ENCODE peak calls at places on chromosomes 16 and 17, in nine cellular contexts. O is activated naive CD8-positive, alpha-beta T cell treated with anti-CD3 and anti-CD28 coated beads for 36 hours; Q is HS-27A; R is neural crest cell; M is AG09309; B is HFF-Myc; K is NT2/D1; L is adrenal gland; Y is iris pigment epithelial cell. N is an unnamed sample.
A peak's percentile ranks its signal among the peaks of the same experiment; 100 is the strongest.

GRCh38 chr17:28112199-28112995 is 69.9 kb downstream of the NLK start:
- DNase-seq in R (no peak), B (peak; percentile 16), L (no peak), O (no peak), K (no peak), Y (peak; percentile 40), M (no peak), Q (no peak), N (no peak)

GRCh38 chr17:81348097-81349055 is 46.9 kb upstream of the BAHCC1 start:
- DNase-seq in Y (no peak), B (no peak), R (no peak), Q (no peak), O (no peak), L (no peak), K (no peak), M (no peak), N (no peak)

GRCh38 chr17:8732406-8733065 is 12.1 kb downstream of the CCDC42 start:
- DNase-seq in R (no peak), Q (no peak), K (no peak), O (no peak), Y (peak; percentile 42), B (no peak), L (no peak), M (no peak), N (no peak)

GRCh38 chr17:40530988-40531971 is 29.9 kb upstream of the TNS4 start:
- DNase-seq in K (no peak), Q (no peak), R (no peak), Y (no peak), B (no peak), M (no peak), O (peak; percentile 63), L (no peak), N (no peak)

GRCh38 chr16:84478172-84478948 is 26.1 kb downstream of the MEAK7 start:
- DNase-seq in Q (no peak), O (no peak), L (peak; percentile 37), M (peak; percentile 42), K (no peak), B (peak; percentile 15), Y (peak; percentile 81), R (no peak), N (no peak)

GRCh38 chr17:31566992-31567373 is 175.5 kb downstream of the RAB11FIP4 start:
- DNase-seq in O (no peak), R (no peak), B (no peak), L (no peak), Q (no peak), K (no peak), M (no peak), Y (no peak), N (no peak)

GRCh38 chr17:81322271-81323082 is 27.4 kb upstream of the SLC38A10 start:
- DNase-seq in L (peak; percentile 59), Q (no peak), R (no peak), K (no peak), M (no peak), O (peak; percentile 66), B (no peak), Y (no peak), N (no peak)

GRCh38 chr17:77829871-77830799 is 128.4 kb upstream of the TNRC6C start:
- DNase-seq in Y (peak; percentile 79), B (no peak), Q (no peak), L (peak; percentile 34), M (no peak), K (no peak), R (no peak), O (no peak), N (no peak)

GRCh38 chr17:36183001-36183810 is 6.8 kb upstream of the TBC1D3B start:
- DNase-seq in K (peak; percentile 43), R (peak; percentile 78), Q (no peak), L (peak; percentile 41), B (no peak), Y (peak; percentile 67), M (peak; percentile 49), O (peak; percentile 32), N (no peak)

GRCh38 chr17:73223626-73224616 is 31.1 kb downstream of the COG1 start:
- DNase-seq in R (no peak), K (no peak), O (no peak), B (no peak), Q (no peak), Y (no peak), M (no peak), L (no peak), N (no peak)

GRCh38 chr17:40432864-40433528 is 10.3 kb upstream of the IGFBP4 start:
- DNase-seq in R (no peak), M (no peak), O (no peak), L (peak; percentile 43), K (no peak), B (no peak), Y (peak; percentile 73), Q (no peak), N (no peak)

GRCh38 chr17:41265078-41265477 is at the start of gene KRTAP9-6:
- DNase-seq in Y (no peak), O (no peak), K (no peak), B (no peak), Q (no peak), M (no peak), R (no peak), L (no peak), N (no peak)

N was measured in Panc1.